ENCODE peak calls at places on chromosomes 16 and 17, in four cellular contexts. T is IMR-90, E is H9, X is neuronal stem cell. N is an unnamed sample.

GRCh38 chr17:29390856-29391631 is 881 bp downstream of the TAOK1 start:
- DNase-seq in T (peak), E (peak), X (no peak), N (peak)

GRCh38 chr17:66542967-66543525 is 240.6 kb downstream of the PRKCA start:
- DNase-seq in T (peak), E (no peak), X (no peak), N (no peak)

GRCh38 chr17:80930335-80931040 is 61.2 kb upstream of the CHMP6 start:
- DNase-seq in E (no peak), T (no peak), X (no peak), N (no peak)

GRCh38 chr16:56388209-56388608 is 37.1 kb downstream of the AMFR start:
- DNase-seq in T (peak), X (no peak), E (no peak), N (no peak)

GRCh38 chr17:8806206-8807069 is 7.3 kb upstream of the MFSD6L start:
- DNase-seq in X (no peak), T (no peak), E (peak), N (no peak)

GRCh38 chr17:57714660-57715059 is 30.4 kb downstream of the CCDC182 start:
- DNase-seq in E (no peak), T (no peak), X (no peak), N (no peak)

GRCh38 chr17:77496401-77496801 is 355.6 kb downstream of the SEC14L1 start:
- DNase-seq in T (no peak), E (no peak), X (no peak), N (no peak)

GRCh38 chr16:84091460-84091859 is 25.3 kb downstream of the MBTPS1 start:
- DNase-seq in T (no peak), X (no peak), E (no peak), N (no peak)

GRCh38 chr17:34713687-34714086 is 134.3 kb downstream of the TMEM132E start:
- DNase-seq in T (no peak), E (peak), X (no peak), N (no peak)

GRCh38 chr17:16406742-16407674 is 8.4 kb upstream of the TRPV2 start:
- DNase-seq in E (peak), X (peak), T (no peak), N (peak)

GRCh38 chr17:78538033-78538776 is 39.0 kb downstream of the DNAH17 start:
- DNase-seq in X (no peak), T (no peak), E (no peak), N (peak)

GRCh38 chr17:6505425-6506142 is 50.8 kb downstream of the PITPNM3 start:
- DNase-seq in T (peak), E (peak), X (no peak), N (peak)

GRCh38 chr17:13638855-13639458 is 37.2 kb upstream of the HS3ST3A1 start:
- DNase-seq in E (peak), T (peak), X (no peak), N (peak)

GRCh38 chr16:57479422-57480126 is 6.7 kb downstream of the DOK4 start:
- DNase-seq in T (peak), E (peak), X (no peak), N (peak)

GRCh38 chr16:29644338-29644857 is 18.6 kb upstream of the SPN start:
- DNase-seq in T (no peak), E (no peak), X (no peak), N (no peak)

GRCh38 chr17:39105705-39106104 is 45.7 kb downstream of the PLXDC1 start:
- DNase-seq in T (no peak), E (no peak), X (no peak), N (no peak)

GRCh38 chr17:1978396-1978962 is 46.7 kb downstream of the RTN4RL1 start:
- DNase-seq in E (no peak), X (no peak), T (no peak), N (no peak)

GRCh38 chr16:3063617-3064389 is 1.6 kb upstream of the IL32 start:
- DNase-seq in T (no peak), X (no peak), E (no peak), N (peak)

GRCh38 chr17:40075216-40076100 is 12.7 kb downstream of the THRA start:
- DNase-seq in T (peak), X (peak), E (peak), N (peak)

GRCh38 chr17:68542698-68543463 is 30.7 kb downstream of the PRKAR1A start:
- DNase-seq in E (no peak), T (no peak), X (no peak), N (no peak)

GRCh38 chr17:72494576-72494975 is 373.8 kb downstream of the SOX9 start:
- DNase-seq in E (no peak), T (no peak), X (no peak), N (no peak)

GRCh38 chr17:1648582-1649115 is 1.0 kb downstream of the RILP start:
- DNase-seq in T (peak), E (peak), X (peak), N (peak)

GRCh38 chr17:72560303-72561247 is 439.8 kb downstream of the SOX9 start:
- DNase-seq in X (peak), T (peak), E (peak), N (peak)

GRCh38 chr17:1252203-1252608 is 18.0 kb upstream of the BHLHA9 start:
- DNase-seq in E (no peak), T (no peak), X (no peak), N (peak)

GRCh38 chr16:22764662-22765302 is 49.2 kb upstream of the HS3ST2 start:
- DNase-seq in E (no peak), X (no peak), T (no peak), N (no peak)

GRCh38 chr17:15351925-15352324 is 10.5 kb upstream of the TEKT3 start:
- DNase-seq in X (no peak), T (peak), E (no peak), N (no peak)

GRCh38 chr17:15490634-15491261 is 23.3 kb upstream of the CDRT4 start:
- DNase-seq in X (peak), E (peak), T (peak), N (peak)

GRCh38 chr16:50021509-50021908 is 3.5 kb upstream of the CNEP1R1 start:
- DNase-seq in T (no peak), E (peak), X (peak), N (peak)

GRCh38 chr16:6483634-6484033 is 849.0 kb upstream of the RBFOX1 start:
- DNase-seq in T (no peak), X (peak), E (peak), N (peak)

GRCh38 chr16:27853101-27853500 is 210.4 kb downstream of the GSG1L start:
- DNase-seq in X (no peak), E (no peak), T (no peak), N (no peak)

GRCh38 chr16:47060596-47060995 is 83.1 kb downstream of the NETO2 start:
- DNase-seq in X (no peak), T (no peak), E (no peak), N (no peak)

GRCh38 chr16:14325921-14326401 is 254.8 kb downstream of the MRTFB start:
- DNase-seq in X (no peak), T (no peak), E (no peak), N (no peak)

GRCh38 chr16:1335996-1336395 is 2.6 kb downstream of the BAIAP3 start:
- DNase-seq in X (no peak), E (no peak), T (no peak), N (peak)
- H3K4me2 ChIP-seq in X (peak), E (no peak), T (no peak), N (no peak)

GRCh38 chr17:73952136-73952497 is 251.4 kb upstream of the RPL38 start:
- DNase-seq in X (peak), E (no peak), T (no peak), N (no peak)
- H2BK5ac ChIP-seq in X (peak), E (no peak), T (no peak), N (no peak)

GRCh38 chr17:49632201-49632600 is 45.7 kb downstream of the SPOP start:
- DNase-seq in T (no peak), E (no peak), X (no peak), N (no peak)
- H4K8ac ChIP-seq in T (no peak), E (no peak), X (no peak), N (no peak)

GRCh38 chr17:55584055-55584685 is 72.9 kb upstream of the SMIM36 start:
- DNase-seq in E (no peak), X (no peak), T (peak), N (no peak)
- H3K4me2 ChIP-seq in E (no peak), X (no peak), T (peak), N (no peak)

GRCh38 chr17:82943339-82943738 is 103.5 kb upstream of the ZNF750 start:
- DNase-seq in X (no peak), E (no peak), T (no peak), N (no peak)

GRCh38 chr17:82939213-82940030 is 99.6 kb upstream of the ZNF750 start:
- DNase-seq in E (no peak), X (no peak), T (no peak), N (no peak)

GRCh38 chr17:82940226-82941020 is 100.6 kb upstream of the ZNF750 start:
- DNase-seq in E (no peak), X (no peak), T (no peak), N (no peak)

GRCh38 chr17:82942166-82943130 is 102.6 kb upstream of the ZNF750 start:
- DNase-seq in E (no peak), T (no peak), X (no peak), N (no peak)

GRCh38 chr17:82941021-82942001 is 101.5 kb upstream of the ZNF750 start:
- DNase-seq in T (no peak), X (no peak), E (no peak), N (no peak)
- H2BK5ac ChIP-seq in T (no peak), X (no peak), E (no peak), N (no peak)

GRCh38 chr17:47823519-47823918 is 1.9 kb upstream of the OSBPL7 start:
- DNase-seq in X (no peak), E (no peak), T (no peak), N (no peak)

GRCh38 chr17:47820023-47820789 is 1.4 kb downstream of the OSBPL7 start:
- DNase-seq in X (no peak), E (no peak), T (no peak), N (no peak)

GRCh38 chr17:47822785-47823184 is 1.2 kb upstream of the OSBPL7 start:
- DNase-seq in X (no peak), E (no peak), T (no peak), N (no peak)

GRCh38 chr17:47821031-47821423 is 567 bp downstream of the OSBPL7 start:
- DNase-seq in X (no peak), T (no peak), E (no peak), N (no peak)

GRCh38 chr17:47821424-47822379 is at the start of gene OSBPL7:
- DNase-seq in T (peak), E (peak), X (peak), N (peak)
- H4K8ac ChIP-seq in T (peak), E (no peak), X (peak), N (no peak)

GRCh38 chr16:88739975-88740726 is 33.8 kb downstream of the CTU2 start:
- DNase-seq in E (no peak), T (no peak), X (no peak), N (no peak)
- H3K4me2 ChIP-seq in E (no peak), T (no peak), X (no peak), N (no peak)